ENCODE peak calls at places on chromosomes 5 and 9, in seven cellular contexts. One of them, this sample, is unnamed. For H3K4me1, the result is how much of the 10 kb centered on the place peaks cover.

GRCh38 chr5:126525630-126526245 is 69.3 kb downstream of the ALDH7A1 start:
- DNase-seq in heart right ventricle: peak
- DNase-seq in spleen: no peak
- DNase-seq in pancreas: peak
- DNase-seq in PC-3: no peak
- DNase-seq in BE2C: peak
- DNase-seq in colonic mucosa: peak
- DNase-seq in this sample: no peak

GRCh38 chr5:168765220-168766037 is 186.3 kb upstream of the PANK3 start:
- DNase-seq in pancreas: no peak
- DNase-seq in PC-3: no peak
- DNase-seq in colonic mucosa: no peak
- DNase-seq in spleen: no peak
- DNase-seq in BE2C: peak
- DNase-seq in heart right ventricle: peak
- DNase-seq in this sample: no peak

GRCh38 chr5:134248271-134248670 is 22.4 kb upstream of the PPP2CA start:
- DNase-seq in heart right ventricle: no peak
- DNase-seq in colonic mucosa: no peak
- DNase-seq in BE2C: no peak
- DNase-seq in pancreas: no peak
- DNase-seq in spleen: no peak
- DNase-seq in PC-3: peak
- DNase-seq in this sample: no peak

GRCh38 chr9:126160067-126160853 is 166.4 kb upstream of the MVB12B start:
- DNase-seq in heart right ventricle: no peak
- DNase-seq in pancreas: no peak
- DNase-seq in BE2C: no peak
- DNase-seq in colonic mucosa: no peak
- DNase-seq in PC-3: no peak
- DNase-seq in spleen: peak
- DNase-seq in this sample: no peak

GRCh38 chr9:127980056-127980705 is 608 bp downstream of the EEIG1 start:
- DNase-seq in heart right ventricle: peak
- DNase-seq in PC-3: peak
- DNase-seq in spleen: peak
- DNase-seq in BE2C: peak
- DNase-seq in colonic mucosa: peak
- DNase-seq in pancreas: peak
- DNase-seq in this sample: no peak

GRCh38 chr9:122446819-122447484 is 30.8 kb downstream of the OR1J1 start:
- DNase-seq in colonic mucosa: no peak
- DNase-seq in spleen: no peak
- DNase-seq in PC-3: no peak
- DNase-seq in pancreas: no peak
- DNase-seq in heart right ventricle: no peak
- DNase-seq in BE2C: no peak
- DNase-seq in this sample: peak

GRCh38 chr9:125911861-125912260 is 164.7 kb downstream of the PBX3 start:
- DNase-seq in spleen: no peak
- DNase-seq in PC-3: no peak
- DNase-seq in colonic mucosa: no peak
- DNase-seq in BE2C: no peak
- DNase-seq in pancreas: no peak
- DNase-seq in heart right ventricle: no peak
- DNase-seq in this sample: peak

GRCh38 chr9:4713849-4714248 is 27.2 kb downstream of the AK3 start:
- DNase-seq in colonic mucosa: no peak
- DNase-seq in pancreas: no peak
- DNase-seq in heart right ventricle: no peak
- DNase-seq in PC-3: no peak
- DNase-seq in BE2C: no peak
- DNase-seq in spleen: no peak
- DNase-seq in this sample: no peak

GRCh38 chr5:157750320-157750719 is 6.8 kb downstream of the LSM11 start:
- DNase-seq in pancreas: no peak
- DNase-seq in spleen: no peak
- DNase-seq in BE2C: no peak
- DNase-seq in PC-3: peak
- DNase-seq in heart right ventricle: no peak
- DNase-seq in colonic mucosa: no peak
- DNase-seq in this sample: peak

GRCh38 chr5:154227090-154227489 is 36.6 kb downstream of the GALNT10 start:
- DNase-seq in BE2C: no peak
- DNase-seq in PC-3: no peak
- DNase-seq in heart right ventricle: no peak
- DNase-seq in colonic mucosa: no peak
- DNase-seq in spleen: no peak
- DNase-seq in pancreas: no peak
- DNase-seq in this sample: no peak

GRCh38 chr9:97362777-97363545 is 48.9 kb upstream of the TDRD7 start:
- DNase-seq in spleen: no peak
- DNase-seq in colonic mucosa: no peak
- DNase-seq in pancreas: no peak
- DNase-seq in BE2C: no peak
- DNase-seq in heart right ventricle: no peak
- DNase-seq in PC-3: no peak
- DNase-seq in this sample: no peak

GRCh38 chr9:27888661-27889295 is 315.5 kb upstream of the C9orf72 start:
- DNase-seq in pancreas: no peak
- DNase-seq in BE2C: peak
- DNase-seq in colonic mucosa: peak
- DNase-seq in PC-3: peak
- DNase-seq in spleen: peak
- DNase-seq in heart right ventricle: no peak
- DNase-seq in this sample: no peak

GRCh38 chr5:1830571-1831228 is 29.5 kb downstream of the NDUFS6 start:
- DNase-seq in PC-3: no peak
- DNase-seq in colonic mucosa: no peak
- DNase-seq in BE2C: no peak
- DNase-seq in spleen: peak
- DNase-seq in pancreas: no peak
- DNase-seq in heart right ventricle: no peak
- DNase-seq in this sample: no peak

GRCh38 chr5:3022665-3023064 is 271.2 kb upstream of the IRX2 start:
- DNase-seq in PC-3: no peak
- DNase-seq in colonic mucosa: no peak
- DNase-seq in heart right ventricle: no peak
- DNase-seq in BE2C: no peak
- DNase-seq in spleen: no peak
- DNase-seq in pancreas: no peak
- DNase-seq in this sample: no peak

GRCh38 chr5:59562756-59563389 is 330.7 kb downstream of the PDE4D start:
- DNase-seq in PC-3: peak
- DNase-seq in BE2C: no peak
- DNase-seq in pancreas: no peak
- DNase-seq in spleen: peak
- DNase-seq in heart right ventricle: no peak
- DNase-seq in colonic mucosa: peak
- DNase-seq in this sample: peak

GRCh38 chr5:165029471-165029870 is 1524.1 kb downstream of the MAT2B start:
- DNase-seq in BE2C: peak
- DNase-seq in PC-3: no peak
- DNase-seq in colonic mucosa: no peak
- DNase-seq in heart right ventricle: no peak
- DNase-seq in spleen: no peak
- DNase-seq in pancreas: no peak
- DNase-seq in this sample: peak

GRCh38 chr5:148913985-148914421 is 87.6 kb downstream of the ADRB2 start:
- DNase-seq in spleen: no peak
- DNase-seq in BE2C: no peak
- DNase-seq in colonic mucosa: no peak
- DNase-seq in heart right ventricle: no peak
- DNase-seq in pancreas: no peak
- DNase-seq in PC-3: peak
- DNase-seq in this sample: peak

GRCh38 chr5:39427225-39427624 is 2.4 kb upstream of the DAB2 start:
- DNase-seq in colonic mucosa: no peak
- DNase-seq in BE2C: no peak
- DNase-seq in heart right ventricle: no peak
- DNase-seq in spleen: no peak
- DNase-seq in PC-3: no peak
- DNase-seq in pancreas: no peak
- DNase-seq in this sample: peak

GRCh38 chr5:71839049-71839834 is 120.2 kb downstream of the CARTPT start:
- DNase-seq in pancreas: no peak
- DNase-seq in PC-3: no peak
- DNase-seq in colonic mucosa: no peak
- DNase-seq in heart right ventricle: peak
- DNase-seq in spleen: no peak
- DNase-seq in BE2C: peak
- DNase-seq in this sample: no peak

GRCh38 chr5:95731571-95732554 is 727 bp downstream of the RHOBTB3 start:
- DNase-seq in BE2C: peak
- DNase-seq in colonic mucosa: peak
- DNase-seq in PC-3: peak
- DNase-seq in heart right ventricle: peak
- DNase-seq in pancreas: peak
- DNase-seq in spleen: peak
- DNase-seq in this sample: peak

GRCh38 chr5:1161108-1161831 is 40.1 kb upstream of the SLC6A19 start:
- DNase-seq in heart right ventricle: peak
- DNase-seq in BE2C: no peak
- DNase-seq in pancreas: peak
- DNase-seq in colonic mucosa: peak
- DNase-seq in PC-3: peak
- DNase-seq in spleen: no peak
- DNase-seq in this sample: no peak

GRCh38 chr5:61933787-61934626 is 372.0 kb upstream of the KIF2A start:
- DNase-seq in spleen: no peak
- DNase-seq in PC-3: peak
- DNase-seq in BE2C: peak
- DNase-seq in colonic mucosa: peak
- DNase-seq in heart right ventricle: no peak
- DNase-seq in pancreas: peak
- DNase-seq in this sample: peak

GRCh38 chr5:160165137-160166068 is 46.2 kb upstream of the PWWP2A start:
- DNase-seq in spleen: peak
- DNase-seq in colonic mucosa: peak
- DNase-seq in BE2C: peak
- DNase-seq in PC-3: peak
- DNase-seq in heart right ventricle: peak
- DNase-seq in pancreas: peak
- DNase-seq in this sample: peak

DNA sequence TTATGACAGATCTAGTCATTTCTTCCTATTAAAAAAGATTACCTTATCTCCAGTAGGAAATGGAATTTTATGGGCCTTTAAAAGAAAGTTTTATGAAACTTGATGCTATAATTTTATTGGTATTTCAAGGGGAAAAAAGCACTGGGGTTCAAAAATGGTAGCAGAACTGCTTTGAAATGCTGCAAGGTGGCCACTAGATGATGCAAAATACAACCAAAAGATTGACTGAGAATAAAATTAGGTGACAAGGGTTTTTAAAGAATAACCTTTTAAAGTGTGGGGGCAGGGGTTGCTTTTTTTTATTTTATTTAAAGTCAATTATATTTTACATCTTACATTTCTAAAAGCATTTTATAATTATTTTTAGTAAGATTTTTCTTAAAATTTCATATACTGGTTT is 61.7 kb downstream of the KLF9 start:
- DNase-seq in PC-3: no peak
- DNase-seq in colonic mucosa: no peak
- DNase-seq in pancreas: no peak
- DNase-seq in spleen: no peak
- DNase-seq in BE2C: no peak
- DNase-seq in heart right ventricle: no peak
- DNase-seq in this sample: peak
- TF ChIP-seq CTCF in PC-3: no peak
- TF ChIP-seq CTCF in colonic mucosa: peak
- TF ChIP-seq CTCF in pancreas: peak
- TF ChIP-seq CTCF in spleen: peak
- TF ChIP-seq CTCF in BE2C: peak
- TF ChIP-seq CTCF in heart right ventricle: peak
- TF ChIP-seq CTCF in this sample: peak

DNA sequence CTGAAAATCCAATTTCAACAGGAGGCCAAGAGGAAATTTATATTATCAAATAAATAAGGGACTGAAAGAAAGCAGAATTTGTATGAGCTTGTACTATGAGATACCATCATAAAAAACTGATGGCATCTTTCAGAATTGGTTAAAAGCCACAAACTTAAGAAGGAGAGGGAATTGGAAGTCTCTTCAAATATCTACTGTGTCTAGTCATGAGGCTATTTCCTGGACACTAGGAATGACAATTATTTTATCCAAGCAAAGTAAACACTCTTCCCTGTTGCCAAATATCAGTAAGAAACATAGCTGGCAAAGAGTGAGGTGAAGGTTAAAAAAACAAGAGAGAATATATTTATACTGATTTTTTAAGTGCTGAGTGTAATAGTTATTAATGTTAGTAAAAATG is 101.5 kb upstream of the ARRDC3 start:
- DNase-seq in heart right ventricle: no peak
- DNase-seq in BE2C: no peak
- DNase-seq in PC-3: peak
- DNase-seq in colonic mucosa: no peak
- DNase-seq in pancreas: no peak
- DNase-seq in spleen: no peak
- DNase-seq in this sample: no peak
- H3K4me1 ChIP-seq in heart right ventricle: under half
- H3K4me1 ChIP-seq in BE2C: under half
- H3K4me1 ChIP-seq in PC-3: under half
- H3K4me1 ChIP-seq in colonic mucosa: under half
- H3K4me1 ChIP-seq in pancreas: under half
- H3K4me1 ChIP-seq in spleen: under half
- H3K4me1 ChIP-seq in this sample: under half

GRCh38 chr5:142206801-142207200 is 98.2 kb downstream of the NDFIP1 start:
- DNase-seq in BE2C: peak
- DNase-seq in heart right ventricle: no peak
- DNase-seq in pancreas: no peak
- DNase-seq in spleen: peak
- DNase-seq in PC-3: peak
- DNase-seq in colonic mucosa: no peak
- DNase-seq in this sample: no peak
- TF ChIP-seq CTCF in BE2C: peak
- TF ChIP-seq CTCF in heart right ventricle: no peak
- TF ChIP-seq CTCF in pancreas: no peak
- TF ChIP-seq CTCF in spleen: no peak
- TF ChIP-seq CTCF in PC-3: peak
- TF ChIP-seq CTCF in colonic mucosa: no peak
- TF ChIP-seq CTCF in this sample: no peak

GRCh38 chr9:130356877-130357584 is 87.7 kb upstream of the ASS1 start:
- DNase-seq in PC-3: no peak
- DNase-seq in BE2C: no peak
- DNase-seq in heart right ventricle: no peak
- DNase-seq in pancreas: no peak
- DNase-seq in colonic mucosa: no peak
- DNase-seq in spleen: no peak
- DNase-seq in this sample: no peak

GRCh38 chr9:130360672-130361071 is 84.1 kb upstream of the ASS1 start:
- DNase-seq in PC-3: no peak
- DNase-seq in pancreas: no peak
- DNase-seq in BE2C: no peak
- DNase-seq in heart right ventricle: no peak
- DNase-seq in spleen: no peak
- DNase-seq in colonic mucosa: no peak
- DNase-seq in this sample: no peak

GRCh38 chr9:130361873-130362362 is 82.8 kb upstream of the ASS1 start:
- DNase-seq in spleen: no peak
- DNase-seq in heart right ventricle: no peak
- DNase-seq in colonic mucosa: no peak
- DNase-seq in BE2C: no peak
- DNase-seq in pancreas: no peak
- DNase-seq in PC-3: no peak
- DNase-seq in this sample: no peak

GRCh38 chr9:130358928-130359327 is 85.8 kb upstream of the ASS1 start:
- DNase-seq in pancreas: no peak
- DNase-seq in PC-3: no peak
- DNase-seq in heart right ventricle: no peak
- DNase-seq in colonic mucosa: no peak
- DNase-seq in BE2C: no peak
- DNase-seq in spleen: no peak
- DNase-seq in this sample: no peak

GRCh38 chr9:130359819-130360218 is 84.9 kb upstream of the ASS1 start:
- DNase-seq in BE2C: no peak
- DNase-seq in pancreas: no peak
- DNase-seq in heart right ventricle: no peak
- DNase-seq in spleen: no peak
- DNase-seq in PC-3: no peak
- DNase-seq in colonic mucosa: no peak
- DNase-seq in this sample: no peak
- H3K4me1 ChIP-seq in BE2C: under half
- H3K4me1 ChIP-seq in pancreas: under half
- H3K4me1 ChIP-seq in heart right ventricle: under half
- H3K4me1 ChIP-seq in spleen: under half
- H3K4me1 ChIP-seq in PC-3: under half
- H3K4me1 ChIP-seq in colonic mucosa: under half
- H3K4me1 ChIP-seq in this sample: under half

This sample was measured in cardiac muscle cell.